ENCODE peak calls at places on chromosomes 5 and 9, in eight cellular contexts. W is left ventricle myocardium superior; B is upper lobe of right lung; U is NCI-H2081; S is effector CD4-positive, alpha-beta T cell; O is PC-3; K is left colon; N is HCEC 1CT. L is an unnamed sample.

GRCh38 chr9:123399803-123400378 is 43.9 kb downstream of the CRB2 start:
- DNase-seq in W (no peak), B (no peak), U (no peak), S (no peak), O (peak), K (peak), N (no peak), L (no peak)

GRCh38 chr5:110463116-110463515 is 263.4 kb downstream of the TMEM232 start:
- DNase-seq in W (no peak), B (no peak), U (no peak), S (no peak), O (no peak), K (no peak), N (peak), L (no peak)

GRCh38 chr5:131328536-131329186 is 64.8 kb downstream of the CDC42SE2 start:
- DNase-seq in W (no peak), B (no peak), U (no peak), S (no peak), O (peak), K (no peak), N (peak), L (no peak)

GRCh38 chr9:116549061-116549664 is 137.9 kb upstream of the TRIM32 start:
- DNase-seq in W (peak), B (peak), U (no peak), S (no peak), O (peak), K (peak), N (peak), L (no peak)

GRCh38 chr5:84384604-84385575 is at the start of gene EDIL3:
- DNase-seq in W (peak), B (no peak), U (no peak), S (no peak), O (no peak), K (peak), N (peak), L (no peak)

GRCh38 chr5:61132559-61132958 is 29.7 kb downstream of the SMIM15 start:
- DNase-seq in W (no peak), B (no peak), U (no peak), S (no peak), O (no peak), K (no peak), N (no peak), L (no peak)

GRCh38 chr5:1110930-1111726 is 735 bp downstream of the SLC12A7 start:
- DNase-seq in W (peak), B (peak), U (no peak), S (no peak), O (peak), K (peak), N (no peak), L (no peak)

GRCh38 chr5:159951387-159951786 is 35.1 kb downstream of the ADRA1B start:
- DNase-seq in W (no peak), B (no peak), U (no peak), S (no peak), O (no peak), K (no peak), N (peak), L (no peak)

GRCh38 chr9:113583511-113584470 is 120.3 kb downstream of the RGS3 start:
- DNase-seq in W (peak), B (no peak), U (no peak), S (no peak), O (no peak), K (no peak), N (no peak), L (no peak)

GRCh38 chr5:158194561-158194961 is 335.6 kb upstream of the CLINT1 start:
- DNase-seq in W (no peak), B (no peak), U (no peak), S (no peak), O (no peak), K (no peak), N (no peak), L (no peak)

GRCh38 chr5:172591636-172592035 is 49.4 kb upstream of the NEURL1B start:
- DNase-seq in W (no peak), B (no peak), U (no peak), S (no peak), O (no peak), K (no peak), N (no peak), L (no peak)

GRCh38 chr5:72325566-72326297 is 5.6 kb downstream of the PTCD2 start:
- DNase-seq in W (no peak), B (no peak), U (no peak), S (no peak), O (peak), K (no peak), N (peak), L (no peak)

GRCh38 chr9:137987244-137988030 is 109.9 kb downstream of the CACNA1B start:
- DNase-seq in W (peak), B (no peak), U (no peak), S (no peak), O (no peak), K (no peak), N (no peak), L (no peak)

GRCh38 chr9:70412678-70413426 is 1.6 kb downstream of the KLF9 start:
- DNase-seq in W (peak), B (peak), U (peak), S (peak), O (peak), K (peak), N (peak), L (peak)

GRCh38 chr5:156295434-156295833 is 31.5 kb upstream of the SGCD start:
- DNase-seq in W (no peak), B (no peak), U (no peak), S (no peak), O (no peak), K (no peak), N (no peak), L (no peak)

GRCh38 chr5:135243194-135244191 is 155.5 kb downstream of the MACROH2A1 start:
- DNase-seq in W (peak), B (peak), U (no peak), S (no peak), O (no peak), K (peak), N (no peak), L (no peak)

GRCh38 chr9:115349542-115349941 is 231.6 kb upstream of the TNC start:
- DNase-seq in W (no peak), B (no peak), U (no peak), S (no peak), O (peak), K (no peak), N (peak), L (no peak)

GRCh38 chr5:68648944-68649874 is 433.7 kb downstream of the PIK3R1 start:
- DNase-seq in W (no peak), B (no peak), U (no peak), S (no peak), O (peak), K (no peak), N (no peak), L (no peak)

L was measured in T follicular helper cell.